ENCODE peak calls at places on chromosomes 7 and 10, in five cellular contexts. Z is lower leg skin, F is neural progenitor cell, S is fibroblast of lung, R is AG09319. E is an unnamed sample.

GRCh38 chr10:117197189-117197588 is at the start of gene KCNK18:
- DNase-seq in R (no peak), F (no peak), S (no peak), Z (no peak), E (no peak)

GRCh38 chr10:43902842-43903241 is 254.2 kb upstream of the ZNF32 start:
- DNase-seq in S (no peak), F (no peak), R (no peak), Z (no peak), E (no peak)

GRCh38 chr7:20435305-20435704 is 104.6 kb downstream of the ITGB8 start:
- DNase-seq in Z (peak), F (no peak), R (no peak), S (peak), E (no peak)

GRCh38 chr7:25060487-25061055 is 64.5 kb downstream of the CYCS start:
- DNase-seq in S (no peak), R (no peak), Z (no peak), F (no peak), E (no peak)

GRCh38 chr7:74052628-74053027 is 24.7 kb downstream of the ELN start:
- DNase-seq in R (no peak), Z (no peak), S (no peak), F (no peak), E (no peak)

GRCh38 chr7:37065779-37066271 is 341.5 kb upstream of the AOAH start:
- DNase-seq in R (no peak), Z (no peak), S (no peak), F (no peak), E (peak)

GRCh38 chr7:72465521-72465920 is 53.4 kb upstream of the CALN1 start:
- DNase-seq in F (no peak), Z (no peak), R (no peak), S (no peak), E (no peak)

GRCh38 chr10:72952189-72952900 is 2.3 kb downstream of the PLA2G12B start:
- DNase-seq in R (no peak), F (no peak), Z (no peak), S (no peak), E (no peak)

GRCh38 chr10:48605786-48606529 is 1.1 kb upstream of the ARHGAP22 start:
- DNase-seq in Z (no peak), S (no peak), F (no peak), R (no peak), E (no peak)

GRCh38 chr10:3477683-3478082 is 305.1 kb upstream of the PITRM1 start:
- DNase-seq in S (peak), Z (no peak), R (no peak), F (no peak), E (no peak)

GRCh38 chr10:3476186-3476585 is 303.6 kb upstream of the PITRM1 start:
- DNase-seq in R (no peak), S (no peak), F (peak), Z (no peak), E (no peak)

GRCh38 chr10:3478153-3478552 is 305.6 kb upstream of the PITRM1 start:
- DNase-seq in S (no peak), F (no peak), R (no peak), Z (no peak), E (no peak)

GRCh38 chr10:3475367-3475766 is 302.8 kb upstream of the PITRM1 start:
- DNase-seq in R (no peak), Z (no peak), F (no peak), S (no peak), E (no peak)

DNA sequence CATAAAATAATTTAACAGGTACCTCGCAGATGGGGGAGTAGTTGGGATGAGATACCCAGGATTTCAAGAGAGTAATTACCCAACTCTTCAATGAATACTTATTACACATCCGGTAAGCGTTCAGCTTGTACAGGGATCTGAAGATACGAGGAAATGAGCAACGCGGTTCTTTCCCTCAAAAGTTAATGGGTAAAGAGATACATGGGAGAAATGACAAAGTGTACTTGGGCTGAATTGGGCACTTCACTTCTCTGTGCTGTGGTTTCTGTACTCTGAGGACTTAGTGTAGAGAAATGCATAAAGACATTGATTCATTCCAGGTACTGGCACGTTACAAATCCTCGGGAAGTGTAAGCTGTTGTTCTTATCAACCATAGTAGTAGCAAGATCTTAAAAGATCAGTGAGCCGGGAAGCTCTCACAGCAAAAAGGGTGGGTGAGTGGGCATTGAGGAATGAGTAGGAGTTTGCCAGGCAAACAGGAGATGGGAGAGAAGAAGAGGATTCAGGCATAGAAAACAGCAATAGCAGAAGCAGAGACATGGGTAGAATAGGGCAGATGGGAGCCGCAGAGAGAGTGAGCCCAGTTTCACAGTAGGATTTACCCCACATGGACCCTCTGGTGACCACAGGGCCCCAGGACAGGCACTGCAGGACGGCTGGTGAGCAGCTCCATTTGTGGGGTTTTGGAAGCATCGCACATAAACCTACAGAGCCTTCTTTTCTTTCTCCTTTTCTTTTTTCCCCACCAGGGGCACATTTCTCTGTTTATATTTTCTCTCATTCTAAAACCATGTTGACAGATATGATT is 304.3 kb upstream of the PITRM1 start:
- DNase-seq in F (no peak), R (no peak), S (no peak), Z (no peak), E (no peak)
- TF ChIP-seq CTCF in F (no peak), R (no peak), S (peak), Z (no peak), E (no peak)

DNA sequence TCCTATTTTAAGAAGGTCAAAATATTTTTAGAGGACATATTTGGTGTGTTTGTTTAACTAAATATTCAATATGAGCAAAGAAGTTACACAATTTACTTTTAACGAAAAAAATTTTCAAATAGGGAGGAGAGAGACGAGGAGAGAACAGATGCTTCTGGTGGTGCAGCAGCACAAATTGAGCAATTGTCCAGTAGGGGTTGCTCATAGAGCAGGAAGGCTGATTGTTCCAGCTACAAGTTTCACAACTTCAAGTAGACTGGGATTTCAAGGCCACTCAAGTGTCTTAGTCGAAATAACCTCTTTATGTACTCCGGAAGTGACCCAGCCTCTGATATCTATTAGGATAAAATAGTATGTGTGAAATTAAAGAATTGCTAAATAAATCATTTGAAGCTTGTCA is 197.9 kb downstream of the HDAC9 start:
- DNase-seq in S (peak), Z (peak), R (peak), F (peak), E (no peak)
- TF ChIP-seq CTCF in S (peak), Z (no peak), R (peak), F (peak), E (no peak)

GRCh38 chr10:59865101-59865500 is 41.3 kb downstream of the CCDC6 start:
- DNase-seq in S (peak), F (peak), R (no peak), Z (peak), E (no peak)
- TF ChIP-seq CTCF in S (peak), F (peak), R (peak), Z (no peak), E (peak)

DNA sequence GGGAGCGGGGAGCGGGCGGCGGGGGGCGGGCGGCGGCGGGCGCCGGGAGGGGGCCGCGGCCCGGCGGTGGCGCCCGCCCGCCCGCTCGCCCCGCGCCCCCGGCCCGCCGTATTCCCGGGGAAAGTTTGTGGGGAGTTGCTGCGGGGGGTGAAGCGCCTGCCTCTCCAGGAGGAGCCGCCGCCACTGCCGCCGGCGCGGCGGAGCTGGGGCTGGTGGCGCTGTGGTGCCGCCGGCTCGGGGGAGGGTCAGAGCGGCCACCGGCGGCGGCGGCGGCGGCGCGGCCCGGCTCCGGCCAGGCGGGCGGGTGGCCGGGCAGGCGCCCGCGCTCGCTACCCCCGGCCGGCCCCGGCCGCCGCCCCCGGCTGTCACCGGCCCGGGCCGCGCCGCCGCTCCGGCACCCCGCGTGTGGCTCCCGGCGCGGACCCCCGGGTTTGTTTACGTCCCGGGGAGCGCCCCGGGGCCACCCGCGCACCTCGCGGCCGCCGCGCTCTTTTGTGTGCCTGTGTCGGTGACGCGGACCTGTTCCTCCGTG is 861 bp upstream of the CUX1 start:
- DNase-seq in Z (no peak), R (no peak), F (peak), S (peak), E (peak)
- TF ChIP-seq CTCF in Z (no peak), R (peak), F (no peak), S (no peak), E (no peak)

GRCh38 chr10:119859422-119860258 is 13.0 kb downstream of the MCMBP start:
- DNase-seq in S (peak), Z (no peak), R (no peak), F (peak), E (no peak)
- TF ChIP-seq CTCF in S (peak), Z (no peak), R (peak), F (peak), E (peak)